ENCODE peak calls at places on chromosomes 2 and 18, in seven cellular contexts. Z, O, S, J, C, L and F are unnamed samples.

GRCh38 chr18:23317975-23318675 is 135.0 kb upstream of the RIOK3 start:
- DNase-seq in L (no peak), C (no peak), J (no peak), O (no peak), S (peak; percentile 59), Z (no peak), F (no peak)

GRCh38 chr2:6368271-6368670 is 497.4 kb downstream of the CMPK2 start:
- DNase-seq in C (no peak), Z (no peak), S (peak; percentile 69), L (no peak), O (no peak), J (no peak), F (no peak)

GRCh38 chr2:164589522-164589921 is 31.8 kb downstream of the GRB14 start:
- DNase-seq in L (no peak), Z (peak; percentile 25), O (no peak), C (no peak), S (peak; percentile 24), J (no peak), F (no peak)

GRCh38 chr18:79717555-79718074 is 38.0 kb downstream of the CTDP1 start:
- DNase-seq in O (no peak), S (no peak), Z (no peak), L (no peak), C (no peak), J (no peak), F (no peak)

GRCh38 chr2:2296400-2296799 is 34.7 kb downstream of the MYT1L start:
- DNase-seq in L (no peak), Z (no peak), O (no peak), S (no peak), C (no peak), J (no peak), F (no peak)

GRCh38 chr18:75607701-75608100 is 180.2 kb upstream of the SMIM21 start:
- DNase-seq in L (no peak), C (no peak), J (no peak), S (peak; percentile 82), O (no peak), Z (no peak), F (no peak)

GRCh38 chr2:238868616-238869292 is 20.9 kb downstream of the TWIST2 start:
- DNase-seq in Z (no peak), L (peak; percentile 74), S (no peak), J (no peak), O (peak; percentile 62), C (no peak), F (peak; percentile 79)

GRCh38 chr2:47403829-47404228 is 873 bp downstream of the MSH2 start:
- DNase-seq in C (no peak), L (no peak), Z (no peak), J (no peak), O (no peak), S (no peak), F (peak; percentile 21)

GRCh38 chr2:202115385-202116060 is 42.5 kb downstream of the KIAA2012 start:
- DNase-seq in Z (no peak), S (no peak), J (no peak), L (no peak), C (no peak), O (no peak), F (no peak)

GRCh38 chr18:22676423-22676822 is 256.7 kb upstream of the RBBP8 start:
- DNase-seq in S (no peak), Z (no peak), L (no peak), C (no peak), O (no peak), J (no peak), F (no peak)

GRCh38 chr2:30272761-30273573 is 41.6 kb downstream of the LBH start:
- DNase-seq in Z (peak; percentile 70), J (no peak), L (no peak), S (peak; percentile 89), C (peak; percentile 60), O (no peak), F (no peak)

GRCh38 chr18:48721308-48721707 is 182.5 kb downstream of the CTIF start:
- DNase-seq in S (no peak), O (no peak), J (no peak), C (peak; percentile 44), L (no peak), Z (no peak), F (no peak)

GRCh38 chr2:127217470-127218325 is 2.4 kb downstream of the CYP27C1 start:
- DNase-seq in S (peak; percentile 51), C (no peak), J (no peak), Z (peak; percentile 66), O (no peak), L (no peak), F (no peak)

GRCh38 chr2:207092803-207093202 is 72.9 kb downstream of the KLF7 start:
- DNase-seq in C (no peak), L (no peak), J (no peak), S (no peak), O (no peak), Z (no peak), F (no peak)

GRCh38 chr2:37215255-37215654 is 16.1 kb downstream of the CEBPZ start:
- DNase-seq in L (no peak), Z (no peak), C (no peak), O (no peak), J (no peak), S (no peak), F (no peak)

GRCh38 chr2:191789791-191790190 is 57.1 kb downstream of the CAVIN2 start:
- DNase-seq in J (no peak), L (no peak), O (no peak), S (peak; percentile 75), C (no peak), Z (no peak), F (no peak)

GRCh38 chr2:206802654-206803514 is 37.5 kb downstream of the FASTKD2 start:
- DNase-seq in J (no peak), O (no peak), C (no peak), S (no peak), L (no peak), Z (no peak), F (no peak)

GRCh38 chr2:207163053-207163814 is 2.5 kb downstream of the KLF7 start:
- DNase-seq in C (peak; percentile 66), Z (peak; percentile 82), S (peak; percentile 89), L (no peak), J (peak; percentile 21), O (peak; percentile 27), F (peak; percentile 47)

GRCh38 chr2:11373096-11373495 is 28.7 kb upstream of the ROCK2 start:
- DNase-seq in S (no peak), J (no peak), L (no peak), O (no peak), C (no peak), Z (no peak), F (no peak)

GRCh38 chr2:5693288-5694015 is 1.3 kb downstream of the SOX11 start:
- DNase-seq in O (peak; percentile 31), L (no peak), C (no peak), Z (peak; percentile 11), J (peak; percentile 20), S (peak; percentile 73), F (no peak)

GRCh38 chr2:136117391-136117841 is 533 bp downstream of the CXCR4 start:
- DNase-seq in S (peak; percentile 70), O (peak; percentile 70), L (peak; percentile 69), Z (no peak), J (peak; percentile 57), C (peak; percentile 58), F (peak; percentile 58)

GRCh38 chr2:14634223-14634884 is 1.8 kb downstream of the LRATD1 start:
- DNase-seq in S (peak; percentile 95), Z (no peak), J (peak; percentile 75), C (peak; percentile 75), L (peak; percentile 80), O (peak; percentile 88), F (peak; percentile 88)

GRCh38 chr2:527581-527980 is 149.6 kb downstream of the TMEM18 start:
- DNase-seq in J (no peak), S (no peak), C (no peak), L (no peak), O (no peak), Z (no peak), F (no peak)

GRCh38 chr18:33957705-33958104 is 267.0 kb downstream of the NOL4 start:
- DNase-seq in J (no peak), S (peak; percentile 8), O (no peak), Z (no peak), C (no peak), L (no peak), F (no peak)

GRCh38 chr2:172329404-172330059 is 97.9 kb upstream of the ITGA6 start:
- DNase-seq in S (no peak), J (no peak), C (no peak), L (peak; percentile 68), O (peak; percentile 79), Z (no peak), F (no peak)

GRCh38 chr18:48840491-48840877 is 110.3 kb downstream of the SMAD7 start:
- DNase-seq in S (no peak), J (peak; percentile 66), O (peak; percentile 16), L (no peak), Z (peak; percentile 29), C (peak; percentile 9), F (no peak)